ENCODE peak calls at places on chromosomes 3 and 15, in six cellular contexts. G is GM23338, S is HepG2, R is H1, K is K562, A is WTC11. X is an unnamed sample.

GRCh38 chr3:149585401-149585726 is 72.5 kb downstream of the WWTR1 start:
- DNase-seq in G (no peak), S (no peak), R (no peak), K (no peak), A (no peak), X (peak)

GRCh38 chr15:48507416-48508065 is 138.0 kb downstream of the FBN1 start:
- DNase-seq in G (peak), S (peak), R (no peak), K (peak), A (peak), X (peak)

GRCh38 chr15:67783303-67783702 is 42.0 kb upstream of the SKOR1 start:
- DNase-seq in G (no peak), S (no peak), R (no peak), K (no peak), A (no peak), X (peak)

GRCh38 chr3:95154775-95155174 is 1091.9 kb downstream of the NSUN3 start:
- DNase-seq in G (no peak), S (no peak), R (no peak), K (no peak), A (no peak), X (no peak)

GRCh38 chr15:45087513-45087912 is 26.5 kb downstream of the DUOX2 start:
- DNase-seq in G (peak), S (peak), R (no peak), K (no peak), A (no peak), X (no peak)

GRCh38 chr15:40307421-40308165 is at the start of gene PLCB2:
- DNase-seq in G (peak), S (peak), R (no peak), K (peak), A (peak), X (peak)

GRCh38 chr3:112894258-112894657 is 47.6 kb upstream of the CD200R1L start:
- DNase-seq in G (peak), S (no peak), R (peak), K (no peak), A (peak), X (no peak)

GRCh38 chr3:150749218-150749617 is 13.8 kb downstream of the SIAH2 start:
- DNase-seq in G (no peak), S (no peak), R (no peak), K (no peak), A (no peak), X (no peak)

GRCh38 chr15:23857028-23857641 is 170.0 kb upstream of the NDN start:
- DNase-seq in G (peak), S (peak), R (no peak), K (peak), A (peak), X (no peak)

GRCh38 chr15:85614059-85614458 is 180.7 kb downstream of the KLHL25 start:
- DNase-seq in G (no peak), S (no peak), R (no peak), K (no peak), A (no peak), X (no peak)

GRCh38 chr15:68232937-68233336 is 3.4 kb upstream of the CLN6 start:
- DNase-seq in G (no peak), S (no peak), R (no peak), K (no peak), A (no peak), X (no peak)

GRCh38 chr15:96838088-96838487 is 507.6 kb downstream of the NR2F2 start:
- DNase-seq in G (no peak), S (no peak), R (no peak), K (no peak), A (no peak), X (no peak)

GRCh38 chr3:106943071-106943470 is 434.2 kb upstream of the CCDC54 start:
- DNase-seq in G (no peak), S (no peak), R (no peak), K (no peak), A (no peak), X (no peak)

GRCh38 chr3:112407214-112407887 is 74.4 kb downstream of the CD200 start:
- DNase-seq in G (no peak), S (no peak), R (no peak), K (no peak), A (no peak), X (peak)

GRCh38 chr15:31439328-31439727 is 112.7 kb downstream of the KLF13 start:
- DNase-seq in G (peak), S (peak), R (no peak), K (peak), A (peak), X (no peak)

GRCh38 chr3:45580142-45580541 is 14.4 kb upstream of the LIMD1 start:
- DNase-seq in G (no peak), S (no peak), R (no peak), K (no peak), A (no peak), X (no peak)

GRCh38 chr3:96200897-96201296 is 613.5 kb upstream of the EPHA6 start:
- DNase-seq in G (no peak), S (no peak), R (no peak), K (no peak), A (no peak), X (no peak)

GRCh38 chr15:70023064-70023768 is 74.5 kb downstream of the TLE3 start:
- DNase-seq in G (no peak), S (no peak), R (no peak), K (no peak), A (no peak), X (peak)

GRCh38 chr3:10345911-10346310 is 25.0 kb upstream of the SEC13 start:
- DNase-seq in G (no peak), S (no peak), R (no peak), K (no peak), A (no peak), X (no peak)

GRCh38 chr15:71084264-71084663 is 31.0 kb upstream of the THSD4 start:
- DNase-seq in G (no peak), S (no peak), R (no peak), K (no peak), A (no peak), X (no peak)

GRCh38 chr3:64238971-64239667 is 13.9 kb upstream of the PRICKLE2 start:
- DNase-seq in G (peak), S (peak), R (peak), K (no peak), A (peak), X (no peak)

GRCh38 chr15:88493811-88494210 is 26.3 kb downstream of the MRPS11 start:
- DNase-seq in G (no peak), S (no peak), R (no peak), K (no peak), A (no peak), X (no peak)

GRCh38 chr3:186967686-186968085 is 37.4 kb downstream of the ST6GAL1 start:
- DNase-seq in G (no peak), S (no peak), R (no peak), K (no peak), A (no peak), X (no peak)

GRCh38 chr3:123447749-123448502 is 964 bp downstream of the ADCY5 start:
- DNase-seq in G (peak), S (no peak), R (no peak), K (peak), A (peak), X (no peak)

GRCh38 chr3:55127565-55127964 is 199.7 kb upstream of the LRTM1 start:
- DNase-seq in G (no peak), S (no peak), R (no peak), K (no peak), A (no peak), X (no peak)

GRCh38 chr15:98518823-98519561 is 129.3 kb upstream of the IGF1R start:
- DNase-seq in G (peak), S (peak), R (peak), K (peak), A (peak), X (no peak)

GRCh38 chr15:22735781-22736180 is 50.7 kb upstream of the NIPA1 start:
- DNase-seq in G (no peak), S (no peak), R (no peak), K (no peak), A (no peak), X (no peak)

GRCh38 chr3:18194431-18194830 is 230.7 kb downstream of the SATB1 start:
- DNase-seq in G (no peak), S (no peak), R (no peak), K (no peak), A (no peak), X (no peak)

GRCh38 chr15:66491846-66492245 is 5.7 kb downstream of the SNAPC5 start:
- DNase-seq in G (no peak), S (no peak), R (no peak), K (no peak), A (no peak), X (no peak)

GRCh38 chr15:80977627-80978036 is 12.0 kb downstream of the MESD start:
- DNase-seq in G (peak), S (peak), R (no peak), K (peak), A (peak), X (no peak)

GRCh38 chr3:10501664-10502052 is 3.7 kb downstream of the ATP2B2 start:
- DNase-seq in G (no peak), S (no peak), R (no peak), K (no peak), A (no peak), X (no peak)

DNA sequence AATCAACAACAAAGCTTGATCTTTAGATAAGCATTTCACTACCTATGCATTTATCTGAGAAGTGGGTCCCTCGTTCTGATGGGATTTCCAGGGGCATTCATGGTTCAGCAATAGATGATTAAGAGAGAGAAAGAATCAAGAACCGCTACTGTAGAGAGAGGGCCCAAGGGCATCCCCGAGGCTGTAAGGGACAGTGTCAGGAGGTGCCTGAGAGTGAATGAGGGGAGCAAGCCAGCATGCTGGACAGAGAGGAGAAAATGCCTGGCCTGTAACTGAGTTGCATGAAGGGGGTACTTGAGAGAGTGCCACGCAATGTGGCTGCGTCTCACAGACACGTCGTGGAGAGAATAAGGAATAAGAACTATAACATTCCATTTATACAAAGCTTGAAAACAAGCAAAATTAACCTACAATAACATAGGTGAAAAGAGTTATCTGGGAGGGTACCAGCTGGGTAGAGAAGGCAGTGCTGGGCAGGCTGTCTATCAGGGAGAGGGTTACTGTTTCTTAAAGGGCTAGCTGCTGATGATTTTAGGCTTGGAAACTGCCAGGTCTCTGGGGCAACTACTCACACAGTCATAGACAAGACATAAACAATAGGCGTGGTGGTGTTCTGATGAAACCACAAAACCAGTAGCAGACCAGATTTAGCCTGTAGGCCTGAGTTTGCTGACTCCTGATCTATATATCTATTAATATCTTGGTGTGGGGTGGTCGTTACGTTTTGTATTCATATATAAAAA is 374.6 kb upstream of the CFAP20DC start:
- DNase-seq in G (no peak), S (no peak), R (no peak), K (no peak), A (no peak), X (no peak)
- TF ChIP-seq CREB1 in G (no peak), S (no peak), R (no peak), K (no peak), A (no peak), X (no peak)

GRCh38 chr15:78064544-78064943 is 13.0 kb downstream of the TBC1D2B start:
- DNase-seq in G (no peak), S (no peak), R (no peak), K (no peak), A (no peak), X (no peak)

GRCh38 chr15:78065284-78065872 is 12.1 kb downstream of the TBC1D2B start:
- DNase-seq in G (no peak), S (peak), R (no peak), K (no peak), A (peak), X (no peak)

GRCh38 chr15:78061963-78062427 is 15.5 kb downstream of the TBC1D2B start:
- DNase-seq in G (no peak), S (no peak), R (no peak), K (no peak), A (peak), X (no peak)

GRCh38 chr15:78065973-78066946 is 11.3 kb downstream of the TBC1D2B start:
- DNase-seq in G (no peak), S (no peak), R (no peak), K (no peak), A (peak), X (peak)

DNA sequence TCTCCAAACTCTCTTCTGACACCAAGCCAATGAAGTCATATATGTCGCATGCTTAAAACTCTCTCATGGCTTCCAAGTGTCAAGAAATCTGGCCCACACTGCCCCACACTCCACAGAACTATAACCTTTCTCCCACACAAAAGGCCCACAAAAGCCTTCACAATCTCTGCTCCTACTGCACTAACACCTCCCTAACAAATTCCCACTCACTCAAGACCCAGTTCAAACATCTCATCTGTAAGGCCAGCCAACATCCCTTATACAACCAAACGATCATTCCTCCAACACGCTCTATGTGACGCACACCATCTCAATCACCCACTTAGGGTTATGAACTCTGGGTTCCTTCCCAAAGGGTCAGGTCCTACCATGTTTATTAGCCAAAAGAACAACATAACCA is 13.5 kb downstream of the TBC1D2B start:
- DNase-seq in G (no peak), S (no peak), R (no peak), K (no peak), A (no peak), X (no peak)
- TF ChIP-seq CREB1 in G (no peak), S (no peak), R (no peak), K (no peak), A (no peak), X (no peak)

DNA sequence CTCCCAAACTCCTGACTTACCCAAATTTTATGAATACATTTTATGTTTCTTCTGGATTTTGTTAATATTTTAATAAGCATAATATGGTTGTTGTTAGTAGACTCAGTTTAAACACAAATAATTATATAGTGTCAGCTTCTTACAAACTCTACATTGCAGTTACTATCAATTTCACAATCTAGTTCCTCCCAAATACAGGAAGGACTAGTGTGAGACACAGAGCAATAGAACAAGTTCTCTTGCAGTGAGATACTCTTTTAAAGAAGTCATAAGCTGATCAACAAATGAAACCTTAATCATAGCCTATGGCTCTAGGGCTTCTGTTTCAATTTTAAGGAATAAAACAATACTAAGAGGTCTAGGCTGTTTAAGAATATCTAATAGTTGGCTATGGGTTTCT is 86.1 kb downstream of the SAMMSON start:
- DNase-seq in G (no peak), S (no peak), R (no peak), K (no peak), A (no peak), X (no peak)
- TF ChIP-seq CREB1 in G (no peak), S (no peak), R (no peak), K (no peak), A (no peak), X (no peak)

DNA sequence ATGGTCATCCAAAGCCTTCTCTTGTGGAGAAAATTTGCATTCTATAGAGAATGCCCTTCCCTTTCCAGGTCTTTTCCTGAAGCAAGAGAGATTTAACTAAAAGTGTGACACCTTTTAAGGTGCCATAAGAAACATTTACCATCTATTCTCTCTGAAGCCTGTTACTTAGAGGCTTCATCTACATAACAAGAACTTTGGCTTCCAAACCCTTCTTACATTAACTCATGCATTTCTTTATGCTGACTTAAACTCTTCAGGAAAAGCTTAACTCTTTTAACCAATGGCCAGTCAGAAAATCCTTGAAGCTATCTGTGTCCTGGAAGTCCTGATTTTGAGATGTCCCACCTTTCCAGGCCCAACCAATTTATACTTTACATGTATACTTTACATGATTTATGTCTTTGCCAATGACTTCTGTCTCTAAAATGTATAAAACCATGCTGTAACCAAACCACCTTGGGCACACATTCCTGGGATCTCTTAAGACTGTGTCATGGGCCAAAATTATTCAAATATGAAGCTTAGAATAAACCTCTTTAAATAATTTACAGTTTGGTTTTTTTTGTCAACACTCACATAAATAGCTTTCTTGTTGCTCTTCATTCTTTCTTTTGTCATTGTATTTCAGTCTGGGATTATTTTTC is 472.6 kb upstream of the NECTIN3 start:
- DNase-seq in G (peak), S (no peak), R (no peak), K (no peak), A (no peak), X (no peak)
- TF ChIP-seq CREB1 in G (no peak), S (no peak), R (no peak), K (no peak), A (no peak), X (no peak)

GRCh38 chr3:100953103-100953502 is 40.1 kb downstream of the ABI3BP start:
- DNase-seq in G (no peak), S (no peak), R (no peak), K (no peak), A (no peak), X (no peak)

GRCh38 chr3:100954199-100954935 is 38.9 kb downstream of the ABI3BP start:
- DNase-seq in G (no peak), S (no peak), R (no peak), K (no peak), A (no peak), X (no peak)

GRCh38 chr3:100957407-100958100 is 35.7 kb downstream of the ABI3BP start:
- DNase-seq in G (no peak), S (no peak), R (no peak), K (no peak), A (no peak), X (no peak)

GRCh38 chr3:100956276-100956675 is 36.9 kb downstream of the ABI3BP start:
- DNase-seq in G (no peak), S (no peak), R (no peak), K (no peak), A (no peak), X (no peak)

DNA sequence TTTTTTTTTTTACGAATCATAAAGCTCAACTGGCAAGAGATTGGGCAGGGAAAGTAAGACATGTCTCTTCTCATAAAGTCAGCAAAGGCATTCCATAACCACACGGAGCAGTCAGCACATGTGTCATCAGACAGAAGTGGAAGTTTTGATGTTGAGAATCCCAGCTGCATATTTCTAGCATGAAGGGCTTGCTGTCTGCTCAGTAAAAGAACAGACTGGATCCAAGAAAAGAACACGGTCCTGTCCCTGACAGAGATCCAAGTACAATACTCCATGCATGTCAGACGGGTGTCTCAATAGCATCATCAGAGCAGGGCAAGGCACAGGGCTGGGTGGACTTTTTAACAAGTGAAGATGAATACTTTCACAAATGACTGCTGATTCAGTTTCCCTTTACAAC is 38.2 kb downstream of the ABI3BP start:
- DNase-seq in G (no peak), S (no peak), R (no peak), K (no peak), A (no peak), X (no peak)
- TF ChIP-seq CREB1 in G (no peak), S (no peak), R (no peak), K (no peak), A (no peak), X (no peak)

GRCh38 chr3:11775493-11775892 is 71.2 kb downstream of the TAMM41 start:
- DNase-seq in G (no peak), S (no peak), R (no peak), K (no peak), A (no peak), X (no peak)
- TF ChIP-seq CREB1 in G (no peak), S (no peak), R (no peak), K (no peak), A (no peak), X (no peak)

GRCh38 chr3:66080167-66080566 is 41.4 kb upstream of the MAGI1 start:
- DNase-seq in G (no peak), S (no peak), R (no peak), K (no peak), A (no peak), X (no peak)
- TF ChIP-seq CREB1 in G (no peak), S (no peak), R (no peak), K (no peak), A (no peak), X (no peak)

GRCh38 chr3:156620260-156620659 is 54.1 kb upstream of the TIPARP start:
- DNase-seq in G (no peak), S (peak), R (no peak), K (peak), A (no peak), X (no peak)
- TF ChIP-seq CREB1 in G (no peak), S (no peak), R (no peak), K (no peak), A (no peak), X (no peak)

GRCh38 chr3:181316481-181316880 is 326.9 kb upstream of the DNAJC19 start:
- DNase-seq in G (peak), S (no peak), R (no peak), K (no peak), A (no peak), X (no peak)
- TF ChIP-seq CREB1 in G (no peak), S (no peak), R (no peak), K (no peak), A (no peak), X (no peak)